ENCODE peak calls at places on chromosomes 4 and X, in five cellular contexts. One of them, this sample, is unnamed.

GRCh38 chr4:113147498-113148231 is 98.2 kb downstream of the ANK2 start:
- DNase-seq in NCI-H510A: no peak
- DNase-seq in stimulated activated CD4-positive, alpha-beta T cell treated with anti-CD3 and anti-CD28 coated beads, Interleukin-12 subunit alpha, Interleukin-12 subunit beta, amount 100 ng/mL, for 24 hours: no peak
- DNase-seq in SJCRH30: no peak
- DNase-seq in activated T-cell treated with anti-CD3 and anti-CD28 coated beads for 24 hours: no peak
- DNase-seq in this sample: no peak

GRCh38 chr4:159160242-159160641 is 57.4 kb downstream of the RAPGEF2 start:
- DNase-seq in NCI-H510A: no peak
- DNase-seq in stimulated activated CD4-positive, alpha-beta T cell treated with anti-CD3 and anti-CD28 coated beads, Interleukin-12 subunit alpha, Interleukin-12 subunit beta, amount 100 ng/mL, for 24 hours: no peak
- DNase-seq in SJCRH30: no peak
- DNase-seq in activated T-cell treated with anti-CD3 and anti-CD28 coated beads for 24 hours: no peak
- DNase-seq in this sample: no peak

GRCh38 chr4:113908829-113909228 is 70.6 kb downstream of the ARSJ start:
- DNase-seq in NCI-H510A: no peak
- DNase-seq in stimulated activated CD4-positive, alpha-beta T cell treated with anti-CD3 and anti-CD28 coated beads, Interleukin-12 subunit alpha, Interleukin-12 subunit beta, amount 100 ng/mL, for 24 hours: no peak
- DNase-seq in SJCRH30: no peak
- DNase-seq in activated T-cell treated with anti-CD3 and anti-CD28 coated beads for 24 hours: no peak
- DNase-seq in this sample: no peak

GRCh38 chr4:114368751-114369150 is 229.9 kb upstream of the UGT8 start:
- DNase-seq in NCI-H510A: no peak
- DNase-seq in stimulated activated CD4-positive, alpha-beta T cell treated with anti-CD3 and anti-CD28 coated beads, Interleukin-12 subunit alpha, Interleukin-12 subunit beta, amount 100 ng/mL, for 24 hours: no peak
- DNase-seq in SJCRH30: no peak
- DNase-seq in activated T-cell treated with anti-CD3 and anti-CD28 coated beads for 24 hours: no peak
- DNase-seq in this sample: no peak

GRCh38 chr4:153785830-153786721 is 2.8 kb downstream of the SFRP2 start:
- DNase-seq in NCI-H510A: no peak
- DNase-seq in stimulated activated CD4-positive, alpha-beta T cell treated with anti-CD3 and anti-CD28 coated beads, Interleukin-12 subunit alpha, Interleukin-12 subunit beta, amount 100 ng/mL, for 24 hours: no peak
- DNase-seq in SJCRH30: peak; percentile 9
- DNase-seq in activated T-cell treated with anti-CD3 and anti-CD28 coated beads for 24 hours: no peak
- DNase-seq in this sample: no peak

GRCh38 chr4:142781114-142781513 is 65.0 kb downstream of the INPP4B start:
- DNase-seq in NCI-H510A: no peak
- DNase-seq in stimulated activated CD4-positive, alpha-beta T cell treated with anti-CD3 and anti-CD28 coated beads, Interleukin-12 subunit alpha, Interleukin-12 subunit beta, amount 100 ng/mL, for 24 hours: no peak
- DNase-seq in SJCRH30: peak; percentile 3
- DNase-seq in activated T-cell treated with anti-CD3 and anti-CD28 coated beads for 24 hours: no peak
- DNase-seq in this sample: no peak

GRCh38 chr4:167233523-167234387 is 539 bp downstream of the SPOCK3 start:
- DNase-seq in NCI-H510A: no peak
- DNase-seq in stimulated activated CD4-positive, alpha-beta T cell treated with anti-CD3 and anti-CD28 coated beads, Interleukin-12 subunit alpha, Interleukin-12 subunit beta, amount 100 ng/mL, for 24 hours: no peak
- DNase-seq in SJCRH30: peak; percentile 87
- DNase-seq in activated T-cell treated with anti-CD3 and anti-CD28 coated beads for 24 hours: no peak
- DNase-seq in this sample: no peak

GRCh38 chrX:123336666-123337065 is 152.6 kb downstream of the GRIA3 start:
- DNase-seq in NCI-H510A: no peak
- DNase-seq in stimulated activated CD4-positive, alpha-beta T cell treated with anti-CD3 and anti-CD28 coated beads, Interleukin-12 subunit alpha, Interleukin-12 subunit beta, amount 100 ng/mL, for 24 hours: no peak
- DNase-seq in SJCRH30: no peak
- DNase-seq in activated T-cell treated with anti-CD3 and anti-CD28 coated beads for 24 hours: no peak
- DNase-seq in this sample: no peak

GRCh38 chr4:40991908-40992307 is 222.4 kb downstream of the APBB2 start:
- DNase-seq in NCI-H510A: no peak
- DNase-seq in stimulated activated CD4-positive, alpha-beta T cell treated with anti-CD3 and anti-CD28 coated beads, Interleukin-12 subunit alpha, Interleukin-12 subunit beta, amount 100 ng/mL, for 24 hours: no peak
- DNase-seq in SJCRH30: no peak
- DNase-seq in activated T-cell treated with anti-CD3 and anti-CD28 coated beads for 24 hours: no peak
- DNase-seq in this sample: no peak

GRCh38 chr4:88112856-88113255 is 45.6 kb downstream of the ABCG2 start:
- DNase-seq in NCI-H510A: no peak
- DNase-seq in stimulated activated CD4-positive, alpha-beta T cell treated with anti-CD3 and anti-CD28 coated beads, Interleukin-12 subunit alpha, Interleukin-12 subunit beta, amount 100 ng/mL, for 24 hours: no peak
- DNase-seq in SJCRH30: no peak
- DNase-seq in activated T-cell treated with anti-CD3 and anti-CD28 coated beads for 24 hours: no peak
- DNase-seq in this sample: no peak

GRCh38 chr4:8590546-8590880 is 2.1 kb upstream of the CPZ start:
- DNase-seq in NCI-H510A: no peak
- DNase-seq in stimulated activated CD4-positive, alpha-beta T cell treated with anti-CD3 and anti-CD28 coated beads, Interleukin-12 subunit alpha, Interleukin-12 subunit beta, amount 100 ng/mL, for 24 hours: no peak
- DNase-seq in SJCRH30: no peak
- DNase-seq in activated T-cell treated with anti-CD3 and anti-CD28 coated beads for 24 hours: no peak
- DNase-seq in this sample: no peak

GRCh38 chr4:74098628-74098995 is 383 bp downstream of the CXCL2 start:
- DNase-seq in NCI-H510A: no peak
- DNase-seq in stimulated activated CD4-positive, alpha-beta T cell treated with anti-CD3 and anti-CD28 coated beads, Interleukin-12 subunit alpha, Interleukin-12 subunit beta, amount 100 ng/mL, for 24 hours: no peak
- DNase-seq in SJCRH30: no peak
- DNase-seq in activated T-cell treated with anti-CD3 and anti-CD28 coated beads for 24 hours: no peak
- DNase-seq in this sample: no peak

GRCh38 chr4:70895405-70895804 is 6.8 kb upstream of the MOB1B start:
- DNase-seq in NCI-H510A: no peak
- DNase-seq in stimulated activated CD4-positive, alpha-beta T cell treated with anti-CD3 and anti-CD28 coated beads, Interleukin-12 subunit alpha, Interleukin-12 subunit beta, amount 100 ng/mL, for 24 hours: no peak
- DNase-seq in SJCRH30: peak; percentile 18
- DNase-seq in activated T-cell treated with anti-CD3 and anti-CD28 coated beads for 24 hours: no peak
- DNase-seq in this sample: no peak

GRCh38 chr4:153084249-153084648 is 120.0 kb upstream of the TRIM2 start:
- DNase-seq in NCI-H510A: no peak
- DNase-seq in stimulated activated CD4-positive, alpha-beta T cell treated with anti-CD3 and anti-CD28 coated beads, Interleukin-12 subunit alpha, Interleukin-12 subunit beta, amount 100 ng/mL, for 24 hours: no peak
- DNase-seq in SJCRH30: no peak
- DNase-seq in activated T-cell treated with anti-CD3 and anti-CD28 coated beads for 24 hours: no peak
- DNase-seq in this sample: no peak

GRCh38 chr4:167032876-167033275 is 201.4 kb downstream of the SPOCK3 start:
- DNase-seq in NCI-H510A: no peak
- DNase-seq in stimulated activated CD4-positive, alpha-beta T cell treated with anti-CD3 and anti-CD28 coated beads, Interleukin-12 subunit alpha, Interleukin-12 subunit beta, amount 100 ng/mL, for 24 hours: no peak
- DNase-seq in SJCRH30: no peak
- DNase-seq in activated T-cell treated with anti-CD3 and anti-CD28 coated beads for 24 hours: no peak
- DNase-seq in this sample: no peak

GRCh38 chrX:10033360-10034007 is 66.3 kb downstream of the CLDN34 start:
- DNase-seq in NCI-H510A: no peak
- DNase-seq in stimulated activated CD4-positive, alpha-beta T cell treated with anti-CD3 and anti-CD28 coated beads, Interleukin-12 subunit alpha, Interleukin-12 subunit beta, amount 100 ng/mL, for 24 hours: no peak
- DNase-seq in SJCRH30: no peak
- DNase-seq in activated T-cell treated with anti-CD3 and anti-CD28 coated beads for 24 hours: no peak
- DNase-seq in this sample: no peak

GRCh38 chr4:47374477-47374876 is 89.0 kb downstream of the COMMD8 start:
- DNase-seq in NCI-H510A: no peak
- DNase-seq in stimulated activated CD4-positive, alpha-beta T cell treated with anti-CD3 and anti-CD28 coated beads, Interleukin-12 subunit alpha, Interleukin-12 subunit beta, amount 100 ng/mL, for 24 hours: no peak
- DNase-seq in SJCRH30: no peak
- DNase-seq in activated T-cell treated with anti-CD3 and anti-CD28 coated beads for 24 hours: no peak
- DNase-seq in this sample: no peak